ENCODE peak calls at places on chromosomes 11 and 22, in ten cellular contexts. V is stimulated activated CD4-positive, alpha-beta T cell treated with anti-CD3 and anti-CD28 coated beads, Interleukin-1b, Interleukin-23, amount 100 ng/mL, for 1 hour; Q is CD8-positive, alpha-beta memory T cell; A is astrocyte of the spinal cord; Z is BE2C; R is HuH-7.5; H is CD4-positive, CD25-positive, alpha-beta regulatory T cell; D is SK-N-DZ; M is WTC11; F is T1000. L is an unnamed sample.

GRCh38 chr11:62253999-62254542 is 12.0 kb downstream of the SCGB1D2 start:
- DNase-seq in V (no peak), Q (no peak), A (no peak), Z (no peak), R (no peak), H (no peak), D (no peak), M (no peak), F (no peak), L (no peak)

GRCh38 chr11:33802414-33802950 is 28.2 kb upstream of the FBXO3 start:
- DNase-seq in V (no peak), Q (no peak), A (peak), Z (peak), R (no peak), H (no peak), D (peak), M (peak), F (peak), L (no peak)

GRCh38 chr11:57150454-57150917 is 31.3 kb upstream of the LRRC55 start:
- DNase-seq in V (no peak), Q (no peak), A (no peak), Z (no peak), R (no peak), H (no peak), D (no peak), M (no peak), F (no peak), L (no peak)

GRCh38 chr11:27309064-27309463 is 54.0 kb downstream of the CCDC34 start:
- DNase-seq in V (no peak), Q (no peak), A (no peak), Z (no peak), R (no peak), H (no peak), D (no peak), M (no peak), F (no peak), L (no peak)

GRCh38 chr11:60129853-60130252 is 41.4 kb downstream of the MS4A2 start:
- DNase-seq in V (no peak), Q (no peak), A (no peak), Z (no peak), R (no peak), H (no peak), D (no peak), M (no peak), F (no peak), L (no peak)

GRCh38 chr11:19594326-19594725 is 118.3 kb upstream of the NAV2 start:
- DNase-seq in V (no peak), Q (no peak), A (no peak), Z (no peak), R (no peak), H (no peak), D (no peak), M (no peak), F (no peak), L (no peak)

GRCh38 chr22:40597541-40598453 is 38.7 kb downstream of the MRTFA start:
- DNase-seq in V (no peak), Q (no peak), A (peak), Z (no peak), R (no peak), H (no peak), D (no peak), M (no peak), F (no peak), L (peak)

GRCh38 chr11:117528061-117528780 is 200.6 kb downstream of the CEP164 start:
- DNase-seq in V (no peak), Q (no peak), A (peak), Z (no peak), R (no peak), H (no peak), D (no peak), M (no peak), F (no peak), L (no peak)

GRCh38 chr22:36144886-36145541 is 15.5 kb downstream of the APOL3 start:
- DNase-seq in V (no peak), Q (no peak), A (peak), Z (peak), R (no peak), H (peak), D (peak), M (peak), F (no peak), L (peak)

GRCh38 chr11:119356349-119357031 is 10.0 kb upstream of the MFRP start:
- DNase-seq in V (peak), Q (peak), A (peak), Z (peak), R (no peak), H (peak), D (no peak), M (peak), F (no peak), L (no peak)

GRCh38 chr11:3823303-3823702 is 14.9 kb downstream of the PGAP2 start:
- DNase-seq in V (no peak), Q (no peak), A (peak), Z (no peak), R (no peak), H (no peak), D (no peak), M (no peak), F (no peak), L (no peak)

GRCh38 chr11:26037716-26038115 is 294.2 kb upstream of the ANO3 start:
- DNase-seq in V (no peak), Q (no peak), A (no peak), Z (no peak), R (no peak), H (no peak), D (no peak), M (no peak), F (no peak), L (no peak)

GRCh38 chr11:64754124-64754918 is 5.5 kb downstream of the PYGM start:
- DNase-seq in V (no peak), Q (no peak), A (no peak), Z (no peak), R (no peak), H (no peak), D (no peak), M (no peak), F (no peak), L (no peak)

GRCh38 chr11:104668797-104669463 is 229.3 kb downstream of the CASP12 start:
- DNase-seq in V (no peak), Q (no peak), A (peak), Z (no peak), R (no peak), H (peak), D (no peak), M (no peak), F (no peak), L (peak)

GRCh38 chr11:134531331-134532135 is 119.5 kb upstream of the B3GAT1 start:
- DNase-seq in V (no peak), Q (no peak), A (no peak), Z (no peak), R (no peak), H (no peak), D (no peak), M (no peak), F (no peak), L (no peak)

GRCh38 chr22:26461188-26461810 is 22.3 kb downstream of the HPS4 start:
- DNase-seq in V (peak), Q (peak), A (no peak), Z (peak), R (peak), H (peak), D (peak), M (peak), F (no peak), L (peak)

GRCh38 chr11:126601136-126601535 is 245.7 kb downstream of the ST3GAL4 start:
- DNase-seq in V (no peak), Q (no peak), A (no peak), Z (no peak), R (no peak), H (no peak), D (no peak), M (no peak), F (no peak), L (no peak)

GRCh38 chr22:49255154-49255553 is 572.5 kb downstream of the BRD1 start:
- DNase-seq in V (no peak), Q (no peak), A (no peak), Z (no peak), R (no peak), H (no peak), D (no peak), M (no peak), F (no peak), L (no peak)

GRCh38 chr22:29145321-29146072 is 60.2 kb upstream of the EMID1 start:
- DNase-seq in V (no peak), Q (no peak), A (no peak), Z (no peak), R (no peak), H (no peak), D (no peak), M (no peak), F (no peak), L (no peak)

GRCh38 chr11:14713518-14714244 is 70.1 kb downstream of the PDE3B start:
- DNase-seq in V (no peak), Q (peak), A (no peak), Z (no peak), R (no peak), H (peak), D (no peak), M (no peak), F (no peak), L (no peak)

GRCh38 chr11:41983458-41983857 is 524.0 kb upstream of the LRRC4C start:
- DNase-seq in V (no peak), Q (no peak), A (no peak), Z (no peak), R (no peak), H (no peak), D (no peak), M (no peak), F (no peak), L (no peak)

GRCh38 chr11:114774599-114775365 is 96.5 kb downstream of the NXPE2 start:
- DNase-seq in V (no peak), Q (no peak), A (peak), Z (peak), R (peak), H (no peak), D (peak), M (peak), F (no peak), L (no peak)

GRCh38 chr11:96070453-96070852 is 146.5 kb upstream of the MTMR2 start:
- DNase-seq in V (no peak), Q (no peak), A (no peak), Z (no peak), R (no peak), H (no peak), D (no peak), M (no peak), F (no peak), L (no peak)

GRCh38 chr11:10275714-10276113 is 18.3 kb downstream of the SBF2 start:
- DNase-seq in V (no peak), Q (no peak), A (no peak), Z (no peak), R (no peak), H (no peak), D (no peak), M (no peak), F (no peak), L (peak)

GRCh38 chr11:75797796-75798195 is 17.2 kb upstream of the UVRAG start:
- DNase-seq in V (no peak), Q (no peak), A (no peak), Z (no peak), R (no peak), H (no peak), D (no peak), M (no peak), F (no peak), L (no peak)

GRCh38 chr11:76157891-76158290 is 48.4 kb downstream of the WNT11 start:
- DNase-seq in V (no peak), Q (no peak), A (no peak), Z (no peak), R (peak), H (no peak), D (no peak), M (no peak), F (no peak), L (no peak)

GRCh38 chr11:45765107-45765668 is 39.8 kb upstream of the SLC35C1 start:
- DNase-seq in V (no peak), Q (no peak), A (no peak), Z (no peak), R (no peak), H (no peak), D (no peak), M (no peak), F (no peak), L (no peak)

GRCh38 chr22:24093855-24094254 is 82.8 kb downstream of the CABIN1 start:
- DNase-seq in V (no peak), Q (no peak), A (no peak), Z (no peak), R (no peak), H (no peak), D (no peak), M (peak), F (no peak), L (no peak)

GRCh38 chr22:29093501-29093921 is 20.7 kb downstream of the KREMEN1 start:
- DNase-seq in V (no peak), Q (no peak), A (peak), Z (no peak), R (no peak), H (no peak), D (no peak), M (no peak), F (no peak), L (no peak)

GRCh38 chr22:41910050-41910598 is 4.8 kb downstream of the SHISA8 start:
- DNase-seq in V (no peak), Q (peak), A (no peak), Z (no peak), R (no peak), H (no peak), D (no peak), M (peak), F (no peak), L (no peak)

GRCh38 chr11:16739326-16739875 is 954 bp downstream of the C11orf58 start:
- DNase-seq in V (no peak), Q (no peak), A (peak), Z (no peak), R (no peak), H (no peak), D (no peak), M (no peak), F (no peak), L (peak)

L was measured in RWPE1.